ENCODE peak calls at places on chromosome 5, in nine cellular contexts. M, P, I, W, C, O, D, Q and Y are unnamed samples.
A peak's percentile ranks its signal among the peaks of the same experiment; 100 is the strongest.

GRCh38 chr5:127439544-127440096 is 77.8 kb upstream of the PRRC1 start:
- DNase-seq in M (no peak), P (no peak), I (no peak), W (no peak), C (no peak), O (peak; percentile 29), D (no peak), Q (no peak), Y (no peak)

GRCh38 chr5:155954739-155955445 is 372.1 kb upstream of the SGCD start:
- DNase-seq in M (no peak), P (no peak), I (no peak), W (no peak), C (no peak), O (no peak), D (no peak), Q (no peak), Y (no peak)

GRCh38 chr5:104977530-104977929 is 1414.9 kb upstream of the NUDT12 start:
- DNase-seq in M (no peak), P (no peak), I (no peak), W (peak; percentile 18), C (no peak), O (no peak), D (peak; percentile 84), Q (no peak), Y (no peak)

GRCh38 chr5:41817625-41818301 is 52.5 kb downstream of the OXCT1 start:
- DNase-seq in M (no peak), P (no peak), I (no peak), W (no peak), C (no peak), O (no peak), D (no peak), Q (no peak), Y (no peak)

GRCh38 chr5:41279040-41279439 is 65.7 kb upstream of the C6 start:
- DNase-seq in M (no peak), P (peak; percentile 3), I (no peak), W (peak; percentile 73), C (no peak), O (no peak), D (no peak), Q (no peak), Y (no peak)

GRCh38 chr5:45741110-45741509 is 44.9 kb upstream of the HCN1 start:
- DNase-seq in M (no peak), P (no peak), I (no peak), W (no peak), C (no peak), O (no peak), D (no peak), Q (no peak), Y (no peak)

GRCh38 chr5:108216890-108217289 is 165.0 kb downstream of the FBXL17 start:
- DNase-seq in M (no peak), P (peak; percentile 74), I (no peak), W (peak; percentile 70), C (no peak), O (peak; percentile 37), D (no peak), Q (peak; percentile 63), Y (no peak)

GRCh38 chr5:153835891-153836515 is 202.7 kb downstream of the FAM114A2 start:
- DNase-seq in M (no peak), P (no peak), I (no peak), W (no peak), C (no peak), O (no peak), D (peak; percentile 95), Q (no peak), Y (no peak)

GRCh38 chr5:171342362-171343111 is 33.5 kb downstream of the TLX3 start:
- DNase-seq in M (peak; percentile 55), P (peak; percentile 75), I (no peak), W (peak; percentile 85), C (peak; percentile 54), O (peak; percentile 78), D (peak; percentile 69), Q (peak; percentile 51), Y (peak; percentile 63)

GRCh38 chr5:100409538-100409937 is 125.6 kb upstream of the FAM174A start:
- DNase-seq in M (no peak), P (peak; percentile 24), I (no peak), W (no peak), C (no peak), O (no peak), D (no peak), Q (no peak), Y (no peak)

GRCh38 chr5:66720776-66721175 is 124.6 kb downstream of the MAST4 start:
- DNase-seq in M (no peak), P (no peak), I (no peak), W (no peak), C (no peak), O (no peak), D (no peak), Q (no peak), Y (no peak)

GRCh38 chr5:96968074-96968473 is 32.2 kb downstream of the LNPEP start:
- DNase-seq in M (no peak), P (peak; percentile 78), I (no peak), W (peak; percentile 52), C (no peak), O (peak; percentile 44), D (peak; percentile 52), Q (peak; percentile 45), Y (peak; percentile 80)

GRCh38 chr5:112861638-112861985 is 525 bp downstream of the SRP19 start:
- DNase-seq in M (no peak), P (no peak), I (no peak), W (no peak), C (no peak), O (no peak), D (no peak), Q (no peak), Y (no peak)

GRCh38 chr5:125422342-125422741 is 675.9 kb upstream of the ZNF608 start:
- DNase-seq in M (no peak), P (no peak), I (no peak), W (no peak), C (no peak), O (no peak), D (no peak), Q (no peak), Y (no peak)

GRCh38 chr5:101860563-101860962 is 435.5 kb downstream of the SLCO4C1 start:
- DNase-seq in M (no peak), P (no peak), I (no peak), W (no peak), C (no peak), O (no peak), D (no peak), Q (no peak), Y (no peak)

GRCh38 chr5:156391139-156391538 is 64.2 kb downstream of the SGCD start:
- DNase-seq in M (no peak), P (no peak), I (no peak), W (no peak), C (no peak), O (no peak), D (no peak), Q (peak; percentile 17), Y (peak; percentile 26)

GRCh38 chr5:6634327-6634713 is 1.1 kb downstream of the SRD5A1 start:
- DNase-seq in M (peak; percentile 15), P (peak; percentile 32), I (no peak), W (peak; percentile 50), C (no peak), O (peak; percentile 30), D (peak; percentile 9), Q (no peak), Y (peak; percentile 28)

GRCh38 chr5:54257366-54258118 is 52.8 kb downstream of the ARL15 start:
- DNase-seq in M (no peak), P (no peak), I (no peak), W (no peak), C (peak; percentile 5), O (peak; percentile 36), D (no peak), Q (peak; percentile 10), Y (no peak)

GRCh38 chr5:158430166-158430828 is 571.4 kb upstream of the CLINT1 start:
- DNase-seq in M (no peak), P (no peak), I (no peak), W (no peak), C (no peak), O (peak; percentile 46), D (no peak), Q (no peak), Y (no peak)

GRCh38 chr5:119028575-119028974 is 40.2 kb upstream of the DTWD2 start:
- DNase-seq in M (no peak), P (no peak), I (no peak), W (no peak), C (no peak), O (no peak), D (no peak), Q (no peak), Y (no peak)

GRCh38 chr5:111857633-111858032 is 100.6 kb upstream of the NREP start:
- DNase-seq in M (no peak), P (peak; percentile 33), I (no peak), W (peak; percentile 25), C (no peak), O (peak; percentile 47), D (no peak), Q (no peak), Y (no peak)

GRCh38 chr5:154400678-154401077 is 45.1 kb upstream of the SAP30L start:
- DNase-seq in M (no peak), P (no peak), I (no peak), W (no peak), C (no peak), O (no peak), D (no peak), Q (no peak), Y (no peak)

GRCh38 chr5:757931-758697 is 26.4 kb downstream of the ZDHHC11B start:
- DNase-seq in M (no peak), P (no peak), I (no peak), W (no peak), C (no peak), O (no peak), D (no peak), Q (no peak), Y (no peak)

GRCh38 chr5:94102849-94103248 is 361.4 kb upstream of the POU5F2 start:
- DNase-seq in M (no peak), P (no peak), I (no peak), W (no peak), C (no peak), O (no peak), D (no peak), Q (no peak), Y (no peak)

GRCh38 chr5:72508241-72509170 is 1.3 kb upstream of the ZNF366 start:
- DNase-seq in M (peak; percentile 29), P (no peak), I (no peak), W (no peak), C (no peak), O (no peak), D (no peak), Q (no peak), Y (no peak)

GRCh38 chr5:1498623-1499416 is 24.9 kb downstream of the LPCAT1 start:
- DNase-seq in M (no peak), P (no peak), I (no peak), W (no peak), C (no peak), O (no peak), D (no peak), Q (no peak), Y (no peak)

GRCh38 chr5:177113566-177114424 is 19.8 kb upstream of the NSD1 start:
- DNase-seq in M (peak; percentile 66), P (peak; percentile 80), I (peak; percentile 75), W (peak; percentile 89), C (peak; percentile 59), O (peak; percentile 86), D (peak; percentile 77), Q (peak; percentile 85), Y (peak; percentile 77)